ENCODE peak calls at places on chromosomes 11 and 22, in eight cellular contexts. M, Q, V, W, J, E, I and B are unnamed samples.

GRCh38 chr11:14454861-14455632 is 44.6 kb downstream of the COPB1 start:
- DNase-seq in J (peak; percentile 26), M (peak; percentile 61), Q (peak; percentile 29), E (no peak), W (no peak), V (peak; percentile 22), I (no peak), B (no peak)

GRCh38 chr11:71130106-71130505 is 122.3 kb downstream of the SHANK2 start:
- DNase-seq in E (no peak), V (no peak), I (no peak), M (no peak), Q (no peak), J (no peak), W (peak; percentile 81), B (no peak)

GRCh38 chr11:74681686-74682651 is 49.3 kb downstream of the CHRDL2 start:
- DNase-seq in M (no peak), Q (no peak), J (no peak), V (no peak), I (peak; percentile 44), E (no peak), W (no peak), B (peak; percentile 54)

GRCh38 chr22:35539910-35540599 is 576 bp upstream of the RASD2 start:
- DNase-seq in W (peak; percentile 42), V (peak; percentile 47), M (peak; percentile 62), Q (no peak), J (peak; percentile 34), I (peak; percentile 78), E (peak; percentile 88), B (peak; percentile 86)

GRCh38 chr22:50010676-50011446 is 1.7 kb downstream of the IL17REL start:
- DNase-seq in I (peak; percentile 31), V (no peak), W (no peak), J (no peak), M (no peak), Q (no peak), E (peak; percentile 25), B (no peak)

GRCh38 chr11:120123946-120124345 is 14.0 kb downstream of the TRIM29 start:
- DNase-seq in J (no peak), I (no peak), M (no peak), E (no peak), W (peak; percentile 83), Q (no peak), V (no peak), B (no peak)

GRCh38 chr11:102079625-102080024 is 30.6 kb upstream of the YAP1 start:
- DNase-seq in I (no peak), Q (no peak), J (no peak), M (no peak), W (peak; percentile 38), V (no peak), E (no peak), B (no peak)

GRCh38 chr22:48318575-48319320 is 1508.9 kb downstream of the BRD1 start:
- DNase-seq in Q (no peak), I (peak; percentile 12), E (no peak), W (no peak), M (no peak), J (no peak), V (no peak), B (no peak)

GRCh38 chr11:62392944-62393628 is 25.7 kb upstream of the SCGB1A1 start:
- DNase-seq in M (no peak), J (no peak), Q (no peak), I (peak; percentile 25), W (peak; percentile 43), V (peak; percentile 36), E (no peak), B (no peak)

GRCh38 chr22:49968313-49968830 is 7.8 kb downstream of the PIM3 start:
- DNase-seq in M (peak; percentile 69), E (no peak), I (peak; percentile 43), V (no peak), W (no peak), J (no peak), Q (no peak), B (peak; percentile 7)

GRCh38 chr22:37061611-37062365 is 10.2 kb downstream of the KCTD17 start:
- DNase-seq in J (no peak), Q (no peak), V (no peak), W (no peak), M (peak; percentile 71), I (peak; percentile 60), E (no peak), B (no peak)

GRCh38 chr11:75482931-75483469 is 42.7 kb downstream of the GDPD5 start:
- DNase-seq in I (no peak), J (no peak), M (no peak), V (no peak), E (no peak), Q (no peak), W (no peak), B (no peak)

GRCh38 chr11:75633409-75634011 is 35.3 kb downstream of the MAP6 start:
- DNase-seq in V (no peak), E (no peak), J (no peak), W (no peak), M (no peak), I (no peak), Q (no peak), B (no peak)